ENCODE peak calls at places on chromosomes 6 and 20, in seven cellular contexts. J is fibroblast of lung, G is psoas muscle, F is cardiac fibroblast, D is epithelial cell of proximal tubule, I is mesothelial cell of epicardium, R is HFFc6. L is an unnamed sample.

GRCh38 chr6:28597924-28598323 is 72.2 kb downstream of the GPX5 start:
- DNase-seq in J (peak; percentile 6), G (no peak), F (no peak), D (no peak), I (no peak), R (no peak), L (no peak)

GRCh38 chr6:41637179-41638001 is 878 bp upstream of the MDFI start:
- DNase-seq in J (no peak), G (no peak), F (no peak), D (no peak), I (no peak), R (no peak), L (no peak)

GRCh38 chr6:133893324-133893692 is 4.4 kb downstream of the TCF21 start:
- DNase-seq in J (no peak), G (no peak), F (no peak), D (no peak), I (no peak), R (no peak), L (no peak)

GRCh38 chr6:149701699-149702098 is 16.2 kb downstream of the LATS1 start:
- DNase-seq in J (peak; percentile 21), G (no peak), F (no peak), D (no peak), I (no peak), R (peak; percentile 16), L (no peak)

GRCh38 chr20:11459090-11459877 is 458.4 kb upstream of the BTBD3 start:
- DNase-seq in J (no peak), G (no peak), F (no peak), D (no peak), I (no peak), R (peak; percentile 2), L (no peak)

GRCh38 chr6:17728551-17729222 is 22.0 kb upstream of the NUP153 start:
- DNase-seq in J (no peak), G (no peak), F (no peak), D (no peak), I (no peak), R (no peak), L (no peak)

GRCh38 chr20:50048420-50049166 is 64.4 kb downstream of the UBE2V1 start:
- DNase-seq in J (peak; percentile 59), G (peak; percentile 41), F (peak; percentile 41), D (no peak), I (no peak), R (no peak), L (no peak)

GRCh38 chr20:52402950-52403349 is 211.4 kb upstream of the ZFP64 start:
- DNase-seq in J (no peak), G (no peak), F (no peak), D (no peak), I (no peak), R (no peak), L (no peak)

GRCh38 chr20:61002090-61002489 is 250.0 kb upstream of the CDH4 start:
- DNase-seq in J (no peak), G (no peak), F (no peak), D (no peak), I (no peak), R (no peak), L (no peak)

GRCh38 chr6:140059947-140060346 is 685.5 kb upstream of the CITED2 start:
- DNase-seq in J (peak; percentile 48), G (no peak), F (no peak), D (no peak), I (no peak), R (no peak), L (no peak)

GRCh38 chr6:127118505-127119360 is at the start of gene RSPO3:
- DNase-seq in J (peak; percentile 40), G (peak; percentile 38), F (peak; percentile 29), D (no peak), I (peak; percentile 26), R (no peak), L (no peak)

GRCh38 chr6:51472745-51473483 is 614.5 kb downstream of the PKHD1 start:
- DNase-seq in J (no peak), G (no peak), F (no peak), D (peak; percentile 13), I (no peak), R (no peak), L (no peak)

GRCh38 chr20:62061851-62062418 is 3.7 kb downstream of the TAF4 start:
- DNase-seq in J (no peak), G (no peak), F (no peak), D (no peak), I (no peak), R (no peak), L (no peak)

GRCh38 chr6:39338406-39338805 is 15.9 kb upstream of the KCNK16 start:
- DNase-seq in J (no peak), G (no peak), F (no peak), D (no peak), I (no peak), R (no peak), L (no peak)

GRCh38 chr6:32153252-32153834 is 598 bp upstream of the PPT2 start:
- DNase-seq in J (peak; percentile 52), G (peak; percentile 34), F (no peak), D (no peak), I (no peak), R (no peak), L (no peak)

DNA sequence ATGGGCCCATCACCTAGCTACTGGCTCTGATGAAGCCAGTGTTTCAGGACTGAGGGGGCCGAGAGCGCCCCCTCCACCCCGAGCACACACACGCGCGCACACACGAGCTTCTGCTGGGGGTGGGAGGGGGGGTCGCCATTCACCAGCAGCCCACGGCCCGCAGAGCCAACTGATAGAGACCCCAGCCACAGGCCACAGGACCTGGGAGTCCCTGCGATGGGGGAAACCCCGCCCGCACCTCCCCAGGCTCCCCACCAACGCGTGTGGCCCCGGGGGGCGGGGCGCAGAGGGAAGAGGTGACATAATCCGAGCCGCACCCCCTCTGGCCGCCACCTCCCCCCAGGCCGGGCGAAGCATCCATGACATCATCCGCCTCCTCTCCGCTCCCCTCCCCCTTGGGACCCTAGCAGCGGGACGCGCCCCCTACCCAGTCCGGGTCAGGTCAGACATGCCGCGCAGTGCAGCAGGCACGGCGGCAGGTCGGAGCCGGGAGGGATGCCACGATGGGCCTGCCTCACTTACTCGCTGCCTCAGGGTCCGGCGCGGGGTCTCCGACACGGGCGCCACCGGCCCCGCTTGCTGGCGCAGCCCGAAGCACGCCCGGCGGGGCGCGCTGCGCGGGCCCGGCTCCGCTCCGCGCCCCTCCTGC is at the start of gene LZTS3:
- DNase-seq in J (peak; percentile 52), G (peak; percentile 71), F (peak; percentile 44), D (no peak), I (peak; percentile 62), R (no peak), L (no peak)
- TF ChIP-seq CTCF in J (no peak), G (no peak), F (no peak), D (peak; percentile 10), I (no peak), R (peak; percentile 26), L (no peak)

GRCh38 chr20:4088766-4089165 is 73.4 kb upstream of the RNF24 start:
- DNase-seq in J (no peak), G (no peak), F (no peak), D (no peak), I (no peak), R (no peak), L (no peak)
- TF ChIP-seq CTCF in J (no peak), G (no peak), F (no peak), D (no peak), I (no peak), R (no peak), L (no peak)

GRCh38 chr20:5181955-5182354 is 55.1 kb downstream of the CDS2 start:
- DNase-seq in J (peak; percentile 65), G (no peak), F (peak; percentile 65), D (no peak), I (no peak), R (peak; percentile 72), L (no peak)
- TF ChIP-seq CTCF in J (no peak), G (no peak), F (no peak), D (no peak), I (no peak), R (no peak), L (no peak)

GRCh38 chr6:159720708-159721107 is 6.6 kb upstream of the WTAP start:
- DNase-seq in J (no peak), G (no peak), F (peak; percentile 34), D (no peak), I (no peak), R (no peak), L (no peak)
- TF ChIP-seq CTCF in J (peak; percentile 41), G (peak; percentile 59), F (peak; percentile 35), D (peak; percentile 51), I (peak; percentile 67), R (peak; percentile 76), L (peak; percentile 28)

GRCh38 chr20:44403194-44404112 is 48.0 kb downstream of the HNF4A start:
- DNase-seq in J (no peak), G (no peak), F (no peak), D (no peak), I (no peak), R (no peak), L (no peak)
- TF ChIP-seq CTCF in J (no peak), G (no peak), F (no peak), D (no peak), I (no peak), R (no peak), L (no peak)

L was measured in AG09319.